ENCODE peak calls at places on chromosome 10, in ten cellular contexts. I is T-helper 2 cell; F is Ammon's horn; C is 8988T; Z is epithelial cell of prostate; P is activated T-helper 1 cell treated with anti-CD3 and anti-CD28 coated beads, Interleukin-2, amount 50 U/mL, for 16 hours; E is fibroblast of the conjunctiva; H is NCI-H2081; G is NCI-H1092 treated with DMSO at 0.1 percent for 48 hours; W is stimulated activated CD8-positive, alpha-beta memory T cell treated with anti-CD3 and anti-CD28 coated beads, Interleukin-7, amount 100 ng/mL, for 1 hour. Q is an unnamed sample.
A peak's percentile ranks its signal among the peaks of the same experiment; 100 is the strongest.

GRCh38 chr10:99276848-99277486 is 41.3 kb upstream of the HPSE2 start:
- DNase-seq in I (peak; percentile 4), F (no peak), C (no peak), Z (no peak), P (no peak), E (no peak), H (peak; percentile 4), G (no peak), W (no peak), Q (no peak)

GRCh38 chr10:88012627-88013026 is 149.2 kb downstream of the PTEN start:
- DNase-seq in I (no peak), F (no peak), C (no peak), Z (no peak), P (no peak), E (no peak), H (no peak), G (no peak), W (no peak), Q (no peak)

GRCh38 chr10:25934673-25935139 is 677 bp downstream of the MYO3A start:
- DNase-seq in I (peak; percentile 13), F (peak; percentile 2), C (no peak), Z (no peak), P (no peak), E (no peak), H (peak; percentile 76), G (peak; percentile 66), W (no peak), Q (no peak)

GRCh38 chr10:98340946-98341345 is 73.0 kb upstream of the LOXL4 start:
- DNase-seq in I (no peak), F (no peak), C (no peak), Z (no peak), P (no peak), E (no peak), H (no peak), G (no peak), W (no peak), Q (no peak)

GRCh38 chr10:79090134-79090803 is 21.5 kb downstream of the ZMIZ1 start:
- DNase-seq in I (no peak), F (no peak), C (no peak), Z (no peak), P (no peak), E (no peak), H (peak; percentile 15), G (peak; percentile 39), W (no peak), Q (no peak)

GRCh38 chr10:103688451-103688850 is 166.9 kb downstream of the SH3PXD2A start:
- DNase-seq in I (no peak), F (no peak), C (no peak), Z (no peak), P (no peak), E (no peak), H (no peak), G (no peak), W (no peak), Q (no peak)

GRCh38 chr10:113293167-113293566 is 259.7 kb upstream of the HABP2 start:
- DNase-seq in I (no peak), F (no peak), C (no peak), Z (no peak), P (no peak), E (no peak), H (no peak), G (no peak), W (no peak), Q (no peak)

GRCh38 chr10:635088-635861 is 54.2 kb downstream of the DIP2C start:
- DNase-seq in I (no peak), F (peak; percentile 64), C (no peak), Z (no peak), P (no peak), E (no peak), H (no peak), G (no peak), W (no peak), Q (no peak)

GRCh38 chr10:98295907-98296306 is 27.9 kb upstream of the LOXL4 start:
- DNase-seq in I (no peak), F (no peak), C (no peak), Z (no peak), P (no peak), E (no peak), H (no peak), G (peak; percentile 1), W (no peak), Q (peak; percentile 23)

GRCh38 chr10:88385601-88386203 is 197.4 kb downstream of the RNLS start:
- DNase-seq in I (peak; percentile 94), F (no peak), C (no peak), Z (peak; percentile 65), P (peak; percentile 8), E (no peak), H (peak; percentile 48), G (no peak), W (peak; percentile 17), Q (no peak)

GRCh38 chr10:22646291-22646926 is 68.0 kb downstream of the PIP4K2A start:
- DNase-seq in I (peak; percentile 92), F (no peak), C (no peak), Z (no peak), P (no peak), E (no peak), H (no peak), G (no peak), W (no peak), Q (no peak)

GRCh38 chr10:110793887-110794286 is 77.8 kb upstream of the PDCD4 start:
- DNase-seq in I (no peak), F (no peak), C (no peak), Z (no peak), P (no peak), E (no peak), H (no peak), G (peak; percentile 77), W (no peak), Q (no peak)

GRCh38 chr10:77397103-77397502 is 240.5 kb downstream of the KCNMA1 start:
- DNase-seq in I (no peak), F (no peak), C (no peak), Z (no peak), P (no peak), E (no peak), H (no peak), G (no peak), W (no peak), Q (no peak)

GRCh38 chr10:95355241-95355779 is 64.5 kb upstream of the PDLIM1 start:
- DNase-seq in I (no peak), F (no peak), C (no peak), Z (no peak), P (no peak), E (no peak), H (peak; percentile 74), G (peak; percentile 7), W (no peak), Q (no peak)

GRCh38 chr10:130456616-130457015 is 320.4 kb downstream of the GLRX3 start:
- DNase-seq in I (no peak), F (no peak), C (no peak), Z (no peak), P (no peak), E (no peak), H (no peak), G (no peak), W (no peak), Q (no peak)

GRCh38 chr10:121217331-121217730 is 366.2 kb downstream of the WDR11 start:
- DNase-seq in I (no peak), F (no peak), C (no peak), Z (no peak), P (no peak), E (no peak), H (no peak), G (no peak), W (no peak), Q (no peak)

GRCh38 chr10:21517983-21518628 is 7.4 kb downstream of the SKIDA1 start:
- DNase-seq in I (peak; percentile 68), F (no peak), C (no peak), Z (no peak), P (no peak), E (no peak), H (peak; percentile 86), G (peak; percentile 91), W (no peak), Q (no peak)

GRCh38 chr10:103244663-103245271 is 920 bp upstream of the RPEL1 start:
- DNase-seq in I (peak; percentile 54), F (peak; percentile 90), C (peak; percentile 78), Z (no peak), P (peak; percentile 28), E (peak; percentile 71), H (peak; percentile 22), G (peak; percentile 29), W (peak; percentile 25), Q (peak; percentile 66)

GRCh38 chr10:132572545-132572937 is 35.0 kb downstream of the INPP5A start:
- DNase-seq in I (no peak), F (no peak), C (no peak), Z (no peak), P (no peak), E (no peak), H (no peak), G (no peak), W (no peak), Q (no peak)

GRCh38 chr10:90175161-90175681 is 473.8 kb downstream of the KIF20B start:
- DNase-seq in I (no peak), F (peak; percentile 17), C (no peak), Z (peak; percentile 36), P (no peak), E (no peak), H (no peak), G (no peak), W (no peak), Q (no peak)

GRCh38 chr10:17290226-17290625 is 62.2 kb downstream of the VIM start:
- DNase-seq in I (peak; percentile 25), F (no peak), C (peak; percentile 13), Z (no peak), P (no peak), E (no peak), H (peak; percentile 26), G (peak; percentile 9), W (no peak), Q (no peak)

GRCh38 chr10:132129431-132129830 is 57.3 kb upstream of the DPYSL4 start:
- DNase-seq in I (no peak), F (no peak), C (no peak), Z (no peak), P (no peak), E (no peak), H (no peak), G (no peak), W (no peak), Q (no peak)

GRCh38 chr10:125175807-125176206 is 15.4 kb upstream of the CTBP2 start:
- DNase-seq in I (no peak), F (no peak), C (no peak), Z (no peak), P (no peak), E (no peak), H (no peak), G (no peak), W (no peak), Q (no peak)

GRCh38 chr10:100333106-100333505 is 3.1 kb upstream of the PKD2L1 start:
- DNase-seq in I (no peak), F (no peak), C (no peak), Z (no peak), P (no peak), E (no peak), H (no peak), G (no peak), W (no peak), Q (no peak)

GRCh38 chr10:128631801-128632241 is 505.6 kb upstream of the MKI67 start:
- DNase-seq in I (peak; percentile 13), F (no peak), C (no peak), Z (no peak), P (no peak), E (peak; percentile 14), H (no peak), G (no peak), W (no peak), Q (no peak)

GRCh38 chr10:79026341-79026761 is 42.4 kb upstream of the ZMIZ1 start:
- DNase-seq in I (no peak), F (no peak), C (no peak), Z (no peak), P (no peak), E (no peak), H (no peak), G (no peak), W (no peak), Q (no peak)

GRCh38 chr10:114042895-114043531 is 653 bp upstream of the ADRB1 start:
- DNase-seq in I (peak; percentile 24), F (peak; percentile 68), C (peak; percentile 81), Z (no peak), P (no peak), E (no peak), H (peak; percentile 5), G (no peak), W (no peak), Q (no peak)

GRCh38 chr10:97842658-97843295 is 6.9 kb upstream of the GOLGA7B start:
- DNase-seq in I (no peak), F (no peak), C (no peak), Z (no peak), P (no peak), E (no peak), H (no peak), G (no peak), W (no peak), Q (no peak)